ENCODE peak calls at places on chromosomes 5 and 9, in eight cellular contexts. U is IMR-90, Z is esophagus muscularis mucosa, W is body of pancreas, O is A549, N is H1, L is prostate gland, A is testis. H is an unnamed sample.

GRCh38 chr5:123708074-123708806 is 196.3 kb downstream of the CSNK1G3 start:
- DNase-seq in L (no peak), N (no peak), O (peak), A (no peak), U (peak), W (peak), Z (no peak), H (no peak)

GRCh38 chr5:73312146-73312871 is 136.3 kb downstream of the FOXD1 start:
- DNase-seq in O (peak), W (no peak), N (no peak), Z (no peak), L (no peak), U (peak), A (peak), H (no peak)

GRCh38 chr5:60843693-60844428 is at the start of gene ELOVL7:
- DNase-seq in W (peak), Z (no peak), A (peak), L (peak), N (peak), O (peak), U (peak), H (no peak)

GRCh38 chr5:58984009-58984525 is 401.2 kb downstream of the RAB3C start:
- DNase-seq in W (no peak), Z (no peak), A (no peak), L (no peak), U (no peak), O (no peak), N (no peak), H (no peak)

GRCh38 chr5:53327811-53328331 is 152.6 kb upstream of the FST start:
- DNase-seq in L (no peak), O (no peak), U (no peak), N (no peak), Z (no peak), A (no peak), W (no peak), H (no peak)

GRCh38 chr5:79107020-79107796 is 4.4 kb upstream of the BHMT start:
- DNase-seq in U (peak), N (no peak), W (peak), L (no peak), A (no peak), O (no peak), Z (no peak), H (no peak)

GRCh38 chr5:94140300-94140699 is 398.9 kb upstream of the POU5F2 start:
- DNase-seq in U (no peak), W (no peak), O (no peak), N (no peak), Z (no peak), L (no peak), A (no peak), H (no peak)

GRCh38 chr9:126470251-126470993 is 143.3 kb upstream of the LMX1B start:
- DNase-seq in A (no peak), N (no peak), L (no peak), U (no peak), O (no peak), W (no peak), Z (no peak), H (no peak)

GRCh38 chr5:43007246-43007910 is 32.7 kb downstream of the ANXA2R start:
- DNase-seq in L (peak), N (peak), Z (peak), O (peak), A (peak), W (peak), U (peak), H (peak)

GRCh38 chr9:70403618-70404025 is 10.8 kb downstream of the KLF9 start:
- DNase-seq in L (no peak), A (no peak), O (no peak), N (no peak), W (no peak), U (peak), Z (no peak), H (no peak)

GRCh38 chr5:115194671-115195070 is 25.0 kb upstream of the TRIM36 start:
- DNase-seq in O (no peak), N (no peak), W (peak), Z (no peak), L (no peak), U (no peak), A (no peak), H (no peak)

GRCh38 chr5:68046445-68046844 is 169.1 kb upstream of the PIK3R1 start:
- DNase-seq in O (peak), L (no peak), A (no peak), N (no peak), Z (no peak), W (peak), U (peak), H (no peak)

GRCh38 chr9:115849679-115850412 is 303.7 kb upstream of the PAPPA start:
- DNase-seq in U (peak), L (no peak), W (peak), O (no peak), Z (no peak), N (no peak), A (no peak), H (no peak)

GRCh38 chr9:26502311-26502710 is 390.3 kb downstream of the CAAP1 start:
- DNase-seq in A (no peak), O (no peak), U (no peak), L (no peak), N (no peak), W (no peak), Z (no peak), H (no peak)

GRCh38 chr5:102998224-102998623 is 121.7 kb downstream of the GIN1 start:
- DNase-seq in W (no peak), U (peak), Z (no peak), A (no peak), N (no peak), L (no peak), O (no peak), H (no peak)

GRCh38 chr5:66324357-66324756 is 180.3 kb downstream of the SREK1 start:
- DNase-seq in O (no peak), A (no peak), U (no peak), Z (no peak), L (no peak), N (no peak), W (peak), H (peak)

GRCh38 chr5:158614951-158615350 is 484.8 kb downstream of the EBF1 start:
- DNase-seq in U (no peak), Z (no peak), A (no peak), L (no peak), O (no peak), N (no peak), W (no peak), H (no peak)

GRCh38 chr5:105685884-105686283 is 1984.9 kb downstream of the EFNA5 start:
- DNase-seq in Z (no peak), U (no peak), L (no peak), O (no peak), W (no peak), N (no peak), A (no peak), H (no peak)

GRCh38 chr5:73826301-73826700 is 200.3 kb downstream of the ARHGEF28 start:
- DNase-seq in A (no peak), N (no peak), L (peak), W (no peak), U (no peak), O (no peak), Z (no peak), H (no peak)

GRCh38 chr9:2655411-2655901 is 33.9 kb downstream of the VLDLR start:
- DNase-seq in A (no peak), O (peak), Z (no peak), W (no peak), L (no peak), N (no peak), U (peak), H (no peak)

GRCh38 chr9:89376741-89377140 is 58.4 kb downstream of the SECISBP2 start:
- DNase-seq in N (no peak), A (no peak), U (no peak), O (no peak), Z (no peak), W (no peak), L (no peak), H (no peak)
- H3K27ac ChIP-seq in N (no peak), A (no peak), U (peak), O (no peak), Z (no peak), W (no peak), L (no peak), H (no peak)

GRCh38 chr9:130444565-130445221 is at the start of gene ASS1:
- DNase-seq in W (peak), U (no peak), Z (no peak), O (no peak), L (peak), N (peak), A (peak), H (peak)
- TF ChIP-seq POLR2A in W (peak), U (no peak), Z (no peak), O (no peak), L (peak), N (no peak), A (no peak), H (peak)

GRCh38 chr5:56760723-56761122 is 54.6 kb upstream of the MAP3K1 start:
- DNase-seq in O (no peak), N (no peak), L (no peak), U (no peak), W (no peak), A (no peak), Z (no peak), H (peak)
- H3K4me3 ChIP-seq in O (no peak), N (no peak), L (no peak), U (no peak), W (no peak), A (no peak), Z (no peak), H (no peak)

DNA sequence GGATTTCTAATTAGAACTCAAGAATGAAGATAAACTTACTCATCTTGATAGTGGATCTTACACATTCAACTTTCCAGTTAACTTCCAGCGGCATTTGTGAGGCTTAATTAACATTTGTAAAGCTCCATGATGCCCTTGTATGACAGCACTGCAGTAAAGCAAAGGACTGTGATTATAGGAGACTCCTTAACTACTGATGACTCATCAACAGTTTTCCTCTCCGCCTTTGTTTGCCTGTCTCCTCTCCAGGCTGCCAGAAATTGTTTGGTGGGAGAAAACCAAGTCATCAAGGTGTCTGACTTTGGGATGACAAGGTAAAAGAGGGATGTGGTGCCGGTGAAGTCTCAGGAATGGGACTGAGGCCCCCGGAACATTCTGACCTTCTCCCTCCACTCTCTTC is 20.4 kb upstream of the CYFIP2 start:
- DNase-seq in W (no peak), L (no peak), A (no peak), U (no peak), Z (no peak), N (no peak), O (no peak), H (no peak)
- H3K27ac ChIP-seq in W (no peak), L (no peak), A (no peak), U (no peak), Z (no peak), N (no peak), O (no peak), H (no peak)

DNA sequence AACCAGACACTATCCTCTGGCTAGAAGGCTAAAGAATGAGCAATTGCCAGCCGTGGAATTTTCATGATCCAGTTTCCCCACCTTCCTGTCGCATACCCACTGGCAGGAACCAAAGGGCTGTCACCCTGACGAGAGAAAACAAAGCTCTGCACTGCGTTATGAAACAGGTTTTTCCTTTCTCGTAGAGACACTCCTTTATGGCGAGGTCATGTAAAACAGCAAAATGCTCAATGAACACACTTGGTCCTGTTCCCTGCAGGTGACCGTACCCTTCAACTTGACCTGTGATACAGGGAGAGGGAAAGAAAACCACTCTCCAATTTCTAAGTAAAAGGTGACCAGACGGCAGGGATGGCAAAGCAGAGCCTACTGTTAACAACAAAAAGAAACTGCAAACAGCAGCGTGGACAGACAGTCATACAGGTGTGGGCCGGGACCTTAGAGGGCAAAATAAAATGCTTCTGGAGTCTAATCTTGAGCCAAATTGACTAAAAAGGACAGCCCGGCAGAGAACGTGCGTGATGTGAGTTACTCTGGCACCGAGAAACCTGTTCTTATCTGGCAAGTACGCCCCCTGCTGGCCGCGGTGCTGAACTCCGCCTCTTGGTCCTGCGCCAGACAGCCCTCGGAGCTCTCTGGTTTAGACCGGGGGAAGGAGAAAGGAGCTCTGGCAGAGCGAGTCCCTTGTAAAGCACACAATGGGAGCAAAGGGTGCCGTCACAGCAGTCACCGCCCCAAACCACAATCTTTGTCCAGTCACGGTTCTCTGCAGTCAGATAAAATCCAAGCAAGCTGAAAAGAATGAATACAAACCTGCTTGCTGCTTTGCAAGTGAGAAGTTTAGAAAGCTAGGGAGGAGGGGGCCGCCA is 98.9 kb downstream of the EFNA5 start:
- DNase-seq in W (peak), L (peak), Z (peak), A (peak), O (peak), U (peak), N (peak), H (peak)
- TF ChIP-seq POLR2A in W (peak), L (peak), Z (no peak), A (no peak), O (no peak), U (no peak), N (no peak), H (no peak)

GRCh38 chr5:10251409-10251808 is 1.3 kb downstream of the CCT5 start:
- DNase-seq in W (no peak), U (no peak), L (no peak), A (no peak), Z (no peak), O (no peak), N (no peak), H (no peak)

GRCh38 chr5:10253390-10253789 is 3.3 kb downstream of the CCT5 start:
- DNase-seq in N (no peak), O (no peak), W (no peak), U (no peak), L (no peak), Z (no peak), A (no peak), H (no peak)

GRCh38 chr5:10250804-10251276 is 760 bp downstream of the CCT5 start:
- DNase-seq in N (no peak), Z (no peak), W (no peak), L (no peak), O (no peak), U (peak), A (no peak), H (no peak)

GRCh38 chr5:10257870-10258269 is 7.8 kb downstream of the CCT5 start:
- DNase-seq in N (no peak), W (no peak), L (no peak), U (no peak), A (no peak), Z (no peak), O (no peak), H (no peak)

GRCh38 chr5:10254686-10255085 is 4.6 kb downstream of the CCT5 start:
- DNase-seq in U (no peak), L (no peak), Z (peak), N (no peak), W (no peak), O (no peak), A (no peak), H (no peak)
- H3K4me3 ChIP-seq in U (no peak), L (no peak), Z (no peak), N (no peak), W (no peak), O (no peak), A (no peak), H (no peak)

DNA sequence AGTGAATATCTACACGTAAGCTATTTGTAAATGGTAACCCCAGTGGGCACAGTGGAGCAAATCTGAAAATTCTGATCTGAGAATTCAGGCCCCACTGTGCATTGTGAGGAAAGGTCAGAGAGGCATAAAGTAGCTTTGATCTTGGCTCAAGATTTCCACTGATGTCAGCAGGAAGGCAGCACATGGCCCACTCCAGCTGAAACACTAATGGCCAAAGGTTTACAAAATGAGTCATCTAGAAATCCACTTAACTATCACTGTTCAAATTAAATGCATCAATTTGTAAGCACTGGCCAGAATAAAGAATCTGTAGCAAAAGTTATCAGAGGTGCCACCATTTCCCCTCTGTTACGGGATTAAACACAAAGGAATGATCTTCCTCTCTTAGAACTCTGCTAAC is 191.6 kb downstream of the C9orf152 start:
- DNase-seq in N (no peak), L (no peak), O (peak), U (peak), W (peak), Z (no peak), A (no peak), H (no peak)
- H3K27ac ChIP-seq in N (no peak), L (no peak), O (peak), U (peak), W (no peak), Z (no peak), A (no peak), H (no peak)

GRCh38 chr5:443239-444151 is 519 bp downstream of the EXOC3 start:
- DNase-seq in N (no peak), U (no peak), O (peak), L (no peak), W (no peak), A (no peak), Z (no peak), H (no peak)
- TF ChIP-seq POLR2A in N (no peak), U (no peak), O (no peak), L (no peak), W (no peak), A (no peak), Z (no peak), H (no peak)

DNA sequence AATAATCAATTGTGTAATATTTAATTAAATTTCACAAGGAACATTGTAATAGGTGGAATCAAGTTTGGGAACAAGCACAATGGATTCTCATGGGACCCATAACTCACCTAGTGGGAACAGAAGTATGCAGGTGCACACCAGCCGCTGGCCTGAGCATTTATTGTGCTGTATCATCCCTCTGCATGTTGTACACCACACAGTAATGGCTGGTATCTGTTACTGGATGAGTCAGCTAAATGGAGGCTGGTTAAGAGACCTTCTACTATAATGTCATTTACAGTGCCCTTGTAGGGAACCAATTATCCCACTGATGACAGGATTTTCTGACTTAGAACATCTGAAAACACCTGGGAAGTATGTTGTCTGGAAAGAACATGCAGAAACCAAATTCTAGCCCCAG is 3.2 kb upstream of the MAP3K1 start:
- DNase-seq in A (no peak), N (no peak), Z (no peak), O (peak), W (no peak), L (no peak), U (peak), H (no peak)
- H3K4me3 ChIP-seq in A (no peak), N (no peak), Z (no peak), O (no peak), W (no peak), L (no peak), U (no peak), H (no peak)

H was measured in heart left ventricle.